ENCODE peak calls at places on chromosome 12, in ten cellular contexts. E, B, Z, L, H, R, V, S, J and T are unnamed samples.

GRCh38 chr12:51075390-51075789 is 8.0 kb downstream of the CSRNP2 start:
- DNase-seq in V (no peak), B (no peak), R (no peak), J (no peak), L (no peak), S (no peak), Z (no peak), H (no peak), E (no peak), T (no peak)

GRCh38 chr12:45598761-45599160 is 130.7 kb upstream of the ARID2 start:
- DNase-seq in V (no peak), J (no peak), E (no peak), B (no peak), H (no peak), R (no peak), Z (no peak), S (no peak), L (no peak), T (no peak)

GRCh38 chr12:119804011-119804641 is 73.0 kb downstream of the CIT start:
- DNase-seq in J (peak), E (peak), Z (no peak), R (no peak), S (peak), V (no peak), B (peak), L (peak), H (peak), T (peak)

GRCh38 chr12:13093850-13094225 is 9.6 kb downstream of the GSG1 start:
- DNase-seq in R (no peak), Z (no peak), V (no peak), E (no peak), J (no peak), L (no peak), S (no peak), B (no peak), H (no peak), T (no peak)

GRCh38 chr12:4701383-4701782 is 18.8 kb upstream of the GALNT8 start:
- DNase-seq in V (peak), R (no peak), Z (no peak), H (no peak), J (no peak), S (no peak), E (no peak), L (no peak), B (no peak), T (peak)

GRCh38 chr12:104627231-104627974 is 170.7 kb downstream of the CHST11 start:
- DNase-seq in J (no peak), V (no peak), Z (no peak), B (no peak), H (no peak), E (no peak), L (no peak), R (no peak), S (no peak), T (no peak)

GRCh38 chr12:76247992-76248391 is 100.2 kb downstream of the BBS10 start:
- DNase-seq in H (no peak), V (no peak), L (no peak), E (no peak), R (no peak), B (no peak), S (no peak), J (no peak), Z (no peak), T (no peak)

GRCh38 chr12:4450551-4451112 is 5.0 kb upstream of the FGF6 start:
- DNase-seq in H (no peak), S (no peak), Z (no peak), R (no peak), L (no peak), J (no peak), B (no peak), E (no peak), V (no peak), T (no peak)

GRCh38 chr12:66072135-66072534 is 58.4 kb downstream of the LLPH start:
- DNase-seq in L (no peak), R (no peak), J (no peak), H (no peak), S (no peak), V (no peak), Z (peak), B (no peak), E (no peak), T (no peak)

GRCh38 chr12:49432616-49433015 is 65.4 kb downstream of the SPATS2 start:
- DNase-seq in Z (no peak), V (no peak), B (no peak), L (no peak), H (no peak), J (no peak), E (no peak), R (no peak), S (no peak), T (no peak)

GRCh38 chr12:9750276-9751203 is 10.2 kb downstream of the CD69 start:
- DNase-seq in S (peak), E (no peak), B (no peak), R (peak), L (peak), H (peak), V (peak), J (peak), Z (peak), T (peak)

GRCh38 chr12:110743571-110744093 is 941 bp upstream of the PPP1CC start:
- DNase-seq in J (no peak), Z (no peak), S (no peak), L (peak), H (peak), E (no peak), V (peak), B (no peak), R (no peak), T (peak)

GRCh38 chr12:68234140-68234539 is 8.5 kb upstream of the IL26 start:
- DNase-seq in V (no peak), H (no peak), S (no peak), R (peak), Z (no peak), J (no peak), B (no peak), E (no peak), L (no peak), T (no peak)

GRCh38 chr12:19150273-19150895 is 20.9 kb downstream of the PLEKHA5 start:
- DNase-seq in H (no peak), V (no peak), R (no peak), Z (no peak), J (no peak), L (peak), E (no peak), S (no peak), B (no peak), T (no peak)

GRCh38 chr12:32151081-32151480 is 44.4 kb downstream of the BICD1 start:
- DNase-seq in R (no peak), E (no peak), Z (no peak), H (no peak), B (no peak), L (no peak), S (peak), V (no peak), J (no peak), T (no peak)

GRCh38 chr12:56271031-56271430 is 4.3 kb downstream of the COQ10A start:
- DNase-seq in H (no peak), Z (no peak), E (no peak), S (peak), J (peak), V (no peak), B (no peak), R (no peak), L (peak), T (no peak)

GRCh38 chr12:122888232-122888752 is 7.6 kb downstream of the VPS37B start:
- DNase-seq in B (peak), H (no peak), S (peak), R (peak), E (peak), Z (peak), L (no peak), J (no peak), V (no peak), T (peak)

GRCh38 chr12:132806857-132807256 is 21.8 kb downstream of the GOLGA3 start:
- DNase-seq in V (no peak), L (no peak), H (no peak), Z (no peak), E (no peak), R (no peak), B (no peak), J (no peak), S (no peak), T (no peak)

GRCh38 chr12:67720383-67720856 is 71.9 kb downstream of the DYRK2 start:
- DNase-seq in Z (no peak), J (peak), S (no peak), B (no peak), V (no peak), R (no peak), E (no peak), H (no peak), L (peak), T (no peak)

GRCh38 chr12:24954261-24954660 is 5.4 kb upstream of the BCAT1 start:
- DNase-seq in Z (no peak), V (no peak), H (no peak), J (no peak), S (no peak), L (no peak), B (no peak), R (no peak), E (no peak), T (no peak)

GRCh38 chr12:60803147-60803546 is 1207.3 kb downstream of the SLC16A7 start:
- DNase-seq in R (no peak), L (no peak), Z (no peak), H (no peak), V (no peak), B (no peak), S (no peak), E (no peak), J (peak), T (no peak)

GRCh38 chr12:120677765-120678473 is 9.0 kb upstream of the MLEC start:
- DNase-seq in L (no peak), S (no peak), V (no peak), R (no peak), B (no peak), E (peak), J (no peak), H (no peak), Z (peak), T (no peak)

GRCh38 chr12:100258127-100258526 is 8.8 kb downstream of the DEPDC4 start:
- DNase-seq in E (no peak), B (no peak), V (no peak), H (no peak), R (no peak), S (no peak), J (no peak), Z (no peak), L (no peak), T (no peak)

GRCh38 chr12:50924439-50925341 is 27.7 kb upstream of the HIGD1C start:
- DNase-seq in E (peak), V (peak), B (peak), S (peak), Z (peak), R (no peak), J (peak), H (no peak), L (peak), T (peak)

GRCh38 chr12:7937867-7938506 is 2.0 kb upstream of the SLC2A3 start:
- DNase-seq in Z (peak), R (no peak), E (no peak), L (no peak), S (no peak), V (no peak), B (no peak), H (no peak), J (no peak), T (no peak)

GRCh38 chr12:46454981-46455380 is 82.4 kb upstream of the SLC38A2 start:
- DNase-seq in V (no peak), J (no peak), S (no peak), R (no peak), B (no peak), H (no peak), L (no peak), E (no peak), Z (no peak), T (no peak)

GRCh38 chr12:52627395-52628110 is 9.2 kb upstream of the KRT73 start:
- DNase-seq in E (no peak), V (no peak), J (no peak), L (no peak), H (no peak), S (no peak), B (no peak), Z (no peak), R (no peak), T (no peak)

GRCh38 chr12:4791497-4791896 is 71.3 kb downstream of the GALNT8 start:
- DNase-seq in J (no peak), V (no peak), E (no peak), B (no peak), H (no peak), Z (no peak), R (no peak), S (no peak), L (no peak), T (no peak)

GRCh38 chr12:111304642-111305071 is 64.2 kb downstream of the PHETA1 start:
- DNase-seq in J (no peak), B (no peak), Z (peak), V (no peak), L (no peak), R (no peak), E (no peak), S (no peak), H (no peak), T (no peak)

GRCh38 chr12:98296462-98297079 is 218.8 kb upstream of the TMPO start:
- DNase-seq in H (peak), L (no peak), E (no peak), R (no peak), S (no peak), B (no peak), V (no peak), Z (no peak), J (no peak), T (no peak)